ENCODE peak calls at places on chromosome 10, in nine cellular contexts. F is vagina, I is H54, N is spleen, W is lower leg skin, Z is right lobe of liver, V is A549, H is K562, Q is esophagus muscularis mucosa. K is an unnamed sample.

GRCh38 chr10:17151716-17152115 is 22.1 kb upstream of the CUBN start:
- DNase-seq in V (no peak), F (no peak), N (no peak), Q (no peak), H (no peak), W (no peak), I (no peak), Z (no peak), K (no peak)

GRCh38 chr10:132064082-132064755 is 1.5 kb upstream of the JAKMIP3 start:
- DNase-seq in N (no peak), W (no peak), V (no peak), I (no peak), Z (no peak), F (peak; percentile 71), H (no peak), Q (no peak), K (no peak)

GRCh38 chr10:88660593-88660884 is 3.7 kb upstream of the LIPF start:
- DNase-seq in W (no peak), V (no peak), F (no peak), N (no peak), H (no peak), Z (no peak), Q (no peak), I (no peak), K (no peak)

GRCh38 chr10:94125856-94126255 is 132.1 kb downstream of the PLCE1 start:
- DNase-seq in I (no peak), V (peak; percentile 20), H (no peak), Q (no peak), W (no peak), Z (no peak), F (peak; percentile 18), N (no peak), K (no peak)

GRCh38 chr10:124744688-124745055 is 494 bp upstream of the FAM53B start:
- DNase-seq in Z (no peak), F (peak; percentile 90), N (no peak), I (no peak), Q (no peak), V (peak; percentile 73), W (no peak), H (no peak), K (no peak)

GRCh38 chr10:42932735-42933453 is 144.0 kb upstream of the RET start:
- DNase-seq in Q (peak; percentile 88), Z (no peak), F (no peak), N (peak; percentile 76), H (peak; percentile 78), V (no peak), W (no peak), I (no peak), K (no peak)

GRCh38 chr10:128710795-128711183 is 584.6 kb upstream of the MKI67 start:
- DNase-seq in H (no peak), I (no peak), V (no peak), Z (no peak), N (no peak), W (no peak), F (no peak), Q (no peak), K (no peak)

GRCh38 chr10:93980486-93980885 is 13.2 kb upstream of the PLCE1 start:
- DNase-seq in V (no peak), Q (no peak), F (no peak), N (no peak), W (no peak), I (no peak), Z (no peak), H (no peak), K (no peak)

GRCh38 chr10:48800283-48800675 is 115.6 kb downstream of the WDFY4 start:
- DNase-seq in W (no peak), N (no peak), F (peak; percentile 67), H (peak; percentile 26), I (no peak), V (peak; percentile 6), Q (peak; percentile 86), Z (no peak), K (no peak)

GRCh38 chr10:122127943-122128342 is 139.0 kb downstream of the TACC2 start:
- DNase-seq in W (no peak), I (no peak), H (no peak), Q (no peak), Z (no peak), V (no peak), F (no peak), N (no peak), K (no peak)

GRCh38 chr10:7412482-7413251 is 1.8 kb upstream of the SFMBT2 start:
- DNase-seq in V (peak; percentile 38), I (no peak), F (no peak), H (no peak), N (peak; percentile 84), Z (no peak), Q (no peak), W (no peak), K (peak; percentile 50)

GRCh38 chr10:74047304-74047703 is 49.4 kb downstream of the VCL start:
- DNase-seq in H (no peak), W (no peak), Q (no peak), F (no peak), I (no peak), Z (no peak), N (no peak), V (no peak), K (no peak)

GRCh38 chr10:132401396-132402168 is 4.6 kb downstream of the PWWP2B start:
- DNase-seq in Q (no peak), F (no peak), V (no peak), H (no peak), Z (no peak), W (no peak), N (peak; percentile 89), I (no peak), K (no peak)

GRCh38 chr10:67788028-67788886 is 49.7 kb downstream of the DNAJC12 start:
- DNase-seq in V (peak; percentile 77), N (peak; percentile 88), W (peak; percentile 15), Q (no peak), I (peak; percentile 67), Z (peak; percentile 89), F (no peak), H (peak; percentile 90), K (peak; percentile 67)

GRCh38 chr10:103013398-103013797 is 95.3 kb downstream of the CNNM2 start:
- DNase-seq in H (no peak), W (no peak), Q (no peak), Z (no peak), I (no peak), F (no peak), N (no peak), V (no peak), K (no peak)

GRCh38 chr10:24869354-24870016 is 82.9 kb downstream of the PRTFDC1 start:
- DNase-seq in H (no peak), N (no peak), I (no peak), F (no peak), V (no peak), W (no peak), Q (no peak), Z (no peak), K (no peak)

GRCh38 chr10:31157125-31157983 is 125.7 kb upstream of the ZNF438 start:
- DNase-seq in W (no peak), N (no peak), V (no peak), F (no peak), Z (no peak), I (no peak), H (no peak), Q (peak; percentile 90), K (no peak)

GRCh38 chr10:85650791-85651506 is 715.6 kb downstream of the GRID1 start:
- DNase-seq in H (no peak), W (peak; percentile 37), I (no peak), N (no peak), F (no peak), Z (no peak), V (no peak), Q (no peak), K (no peak)

GRCh38 chr10:70699659-70700174 is 27.4 kb downstream of the ADAMTS14 start:
- DNase-seq in W (no peak), H (peak; percentile 94), Q (no peak), Z (no peak), F (no peak), N (no peak), V (peak; percentile 8), I (peak; percentile 31), K (no peak)

GRCh38 chr10:14918964-14919363 is 34.9 kb downstream of the DCLRE1C start:
- DNase-seq in W (no peak), I (no peak), N (no peak), V (no peak), Z (no peak), F (no peak), H (no peak), Q (no peak), K (no peak)

GRCh38 chr10:118730699-118731456 is 23.9 kb downstream of the CACUL1 start:
- DNase-seq in F (no peak), H (no peak), I (no peak), Z (no peak), V (no peak), N (no peak), Q (no peak), W (no peak), K (no peak)
- TF ChIP-seq POLR2A in F (no peak), H (no peak), I (no peak), Z (no peak), V (no peak), N (no peak), Q (no peak), W (no peak), K (no peak)

DNA sequence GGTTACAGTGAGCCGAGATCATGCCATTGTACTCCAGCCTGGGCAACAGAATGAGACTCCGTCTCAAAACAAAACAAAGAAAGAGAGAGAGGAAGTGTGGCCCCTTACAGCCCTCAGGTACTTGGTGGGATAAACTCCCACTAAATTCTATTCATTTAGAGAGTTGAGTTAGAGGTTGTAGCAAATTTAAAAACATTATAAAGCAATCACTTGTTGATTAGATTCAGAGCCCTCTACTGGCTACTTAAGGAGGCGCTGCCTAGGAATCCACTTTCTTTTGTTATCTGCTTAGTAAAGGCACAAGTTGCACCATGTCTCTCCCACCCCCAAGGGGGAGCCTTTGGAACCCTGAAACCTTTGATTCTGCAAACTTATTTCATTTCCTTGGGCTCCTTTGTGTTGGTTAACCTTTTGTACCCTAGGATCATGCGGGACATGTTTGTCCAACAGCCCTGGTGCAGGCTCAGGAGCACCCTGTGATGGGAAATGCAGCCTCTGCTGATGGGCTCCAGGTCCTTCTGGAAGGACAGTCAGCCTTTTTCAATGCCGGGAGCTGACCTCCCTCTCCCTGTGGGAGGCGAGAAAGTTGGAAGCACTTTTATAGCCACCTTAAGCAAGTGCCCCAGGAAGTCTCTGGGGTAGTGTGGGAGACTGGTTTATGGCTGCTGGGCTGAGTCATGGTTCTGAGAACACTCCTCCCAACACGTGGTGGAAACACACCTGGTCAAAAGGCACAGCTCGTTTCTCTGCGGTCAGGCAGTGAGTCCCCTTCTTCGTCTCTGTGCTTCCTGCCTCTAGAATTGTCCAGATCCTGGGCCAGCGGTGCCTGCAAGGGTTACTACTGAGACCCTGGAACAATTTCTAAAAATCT is 2.3 kb downstream of the HKDC1 start:
- DNase-seq in I (peak; percentile 68), H (peak; percentile 83), N (peak; percentile 85), Q (no peak), Z (no peak), V (peak; percentile 73), W (peak; percentile 40), F (no peak), K (peak; percentile 71)
- TF ChIP-seq POLR2A in I (no peak), H (peak; percentile 72), N (no peak), Q (no peak), Z (peak; percentile 31), V (no peak), W (no peak), F (no peak), K (peak; percentile 30)

GRCh38 chr10:91589656-91590035 is 43.2 kb downstream of the PPP1R3C start:
- DNase-seq in F (no peak), I (no peak), V (no peak), Z (no peak), W (no peak), N (no peak), H (no peak), Q (no peak), K (no peak)
- TF ChIP-seq POLR2A in F (no peak), I (no peak), V (no peak), Z (no peak), W (no peak), N (no peak), H (no peak), Q (no peak), K (no peak)

GRCh38 chr10:60732240-60733188 is 45.8 kb upstream of the CDK1 start:
- DNase-seq in Q (no peak), I (no peak), H (no peak), F (no peak), Z (peak; percentile 44), N (peak; percentile 74), W (no peak), V (no peak), K (peak; percentile 2)
- TF ChIP-seq POLR2A in Q (no peak), I (no peak), H (no peak), F (no peak), Z (no peak), N (no peak), W (no peak), V (no peak), K (no peak)

K was measured in erythroblast.